ENCODE peak calls at places on chromosomes 5 and 9, in seven cellular contexts. E, T, W, S, D, H and O are unnamed samples.

GRCh38 chr5:64671678-64672077 is 18.6 kb upstream of the SHISAL2B start:
- DNase-seq in E (no peak), T (no peak), W (no peak), S (no peak), D (no peak), H (no peak), O (no peak)

GRCh38 chr5:174745495-174745894 is 21.1 kb downstream of the MSX2 start:
- DNase-seq in E (no peak), T (no peak), W (no peak), S (no peak), D (no peak), H (no peak), O (no peak)

GRCh38 chr9:124346347-124347163 is 68.7 kb downstream of the PSMB7 start:
- DNase-seq in E (no peak), T (no peak), W (no peak), S (no peak), D (no peak), H (no peak), O (no peak)

GRCh38 chr5:53430618-53431252 is 49.7 kb upstream of the FST start:
- DNase-seq in E (peak; percentile 52), T (no peak), W (peak; percentile 87), S (peak; percentile 72), D (no peak), H (peak; percentile 37), O (no peak)

GRCh38 chr5:17235736-17236330 is 18.4 kb downstream of the BASP1 start:
- DNase-seq in E (no peak), T (no peak), W (peak; percentile 65), S (peak; percentile 61), D (no peak), H (no peak), O (no peak)

GRCh38 chr9:93206576-93207155 is 22.7 kb downstream of the WNK2 start:
- DNase-seq in E (no peak), T (no peak), W (no peak), S (no peak), D (no peak), H (no peak), O (no peak)

GRCh38 chr5:32552936-32553335 is 32.4 kb upstream of the SUB1 start:
- DNase-seq in E (no peak), T (no peak), W (no peak), S (no peak), D (no peak), H (no peak), O (no peak)

GRCh38 chr5:51384281-51384840 is 1.1 kb downstream of the ISL1 start:
- DNase-seq in E (no peak), T (no peak), W (no peak), S (peak; percentile 50), D (peak; percentile 6), H (peak; percentile 37), O (no peak)

GRCh38 chr9:136192289-136193126 is 12.4 kb downstream of the LHX3 start:
- DNase-seq in E (no peak), T (no peak), W (no peak), S (no peak), D (no peak), H (no peak), O (no peak)

DNA sequence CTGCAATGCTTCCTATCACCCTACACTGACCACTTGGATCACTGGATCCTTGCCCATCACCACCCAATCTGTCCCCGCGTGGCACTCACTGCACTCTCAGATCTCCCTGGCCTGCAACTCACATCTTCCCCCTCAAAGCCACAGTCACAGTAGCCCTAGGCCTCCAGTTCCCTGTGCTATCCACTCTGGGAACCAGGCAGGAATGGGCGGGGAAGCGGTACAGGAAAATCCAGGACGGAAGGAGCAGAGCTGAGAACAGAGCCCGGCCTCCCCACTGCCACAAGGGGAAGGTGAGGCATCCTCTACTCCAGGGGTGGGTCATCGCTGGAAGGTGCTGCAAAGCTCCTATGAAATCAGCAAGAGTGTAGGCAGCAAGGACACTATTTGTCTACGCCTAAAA is 102.6 kb downstream of the ESM1 start:
- DNase-seq in E (no peak), T (peak; percentile 46), W (no peak), S (no peak), D (no peak), H (no peak), O (no peak)
- H3K9ac ChIP-seq in E (no peak overlapping the region), T (no peak overlapping the region), W (no peak overlapping the region), S (peak overlapping the region; percentile 73), D (no peak overlapping the region), H (no peak overlapping the region), O (no peak overlapping the region)

GRCh38 chr5:84618262-84618661 is 233.6 kb upstream of the EDIL3 start:
- DNase-seq in E (no peak), T (no peak), W (no peak), S (no peak), D (no peak), H (no peak), O (no peak)

GRCh38 chr5:84628918-84629317 is 244.2 kb upstream of the EDIL3 start:
- DNase-seq in E (no peak), T (no peak), W (no peak), S (no peak), D (no peak), H (no peak), O (no peak)

GRCh38 chr5:84622485-84622884 is 237.8 kb upstream of the EDIL3 start:
- DNase-seq in E (no peak), T (no peak), W (no peak), S (no peak), D (no peak), H (no peak), O (no peak)

GRCh38 chr5:84623034-84623433 is 238.4 kb upstream of the EDIL3 start:
- DNase-seq in E (peak; percentile 11), T (no peak), W (no peak), S (no peak), D (no peak), H (no peak), O (no peak)
- H3K23ac ChIP-seq in E (no peak overlapping the region), T (no peak overlapping the region), W (no peak overlapping the region), S (no peak overlapping the region), D (no peak overlapping the region), H (no peak overlapping the region), O (no peak overlapping the region)

GRCh38 chr9:128642675-128643074 is 14.0 kb downstream of the DYNC2I2 start:
- DNase-seq in E (no peak), T (no peak), W (no peak), S (no peak), D (no peak), H (no peak), O (no peak)
- H3K9ac ChIP-seq in E (peak overlapping the region; percentile 9), T (no peak overlapping the region), W (no peak overlapping the region), S (no peak overlapping the region), D (no peak overlapping the region), H (no peak overlapping the region), O (no peak overlapping the region)

GRCh38 chr5:112579771-112580170 is 157.9 kb upstream of the APC start:
- DNase-seq in E (peak; percentile 11), T (no peak), W (no peak), S (peak; percentile 3), D (no peak), H (peak; percentile 17), O (no peak)
- H3K23ac ChIP-seq in E (no peak overlapping the region), T (no peak overlapping the region), W (no peak overlapping the region), S (no peak overlapping the region), D (no peak overlapping the region), H (no peak overlapping the region), O (no peak overlapping the region)

GRCh38 chr9:76651114-76651697 is 113.0 kb upstream of the PCA3 start:
- DNase-seq in E (no peak), T (no peak), W (no peak), S (peak; percentile 35), D (no peak), H (no peak), O (no peak)
- H3K9ac ChIP-seq in E (no peak overlapping the region), T (no peak overlapping the region), W (no peak overlapping the region), S (peak overlapping the region; percentile 89), D (no peak overlapping the region), H (no peak overlapping the region), O (no peak overlapping the region)